ENCODE peak calls at places on chromosome 18, in eight cellular contexts. V is astrocyte of the spinal cord, D is cardiac muscle cell, B is fibroblast of pulmonary artery, X is body of pancreas, Q is mammary epithelial cell, L is choroid plexus epithelial cell, M is BJ. S is an unnamed sample.
A peak's percentile ranks its signal among the peaks of the same experiment; 100 is the strongest.

GRCh38 chr18:29749699-29750098 is 1292.8 kb downstream of the DSC3 start:
- DNase-seq in V (peak; percentile 18), D (peak; percentile 6), B (peak; percentile 38), X (no peak), Q (peak; percentile 60), L (peak; percentile 15), M (peak; percentile 41), S (no peak)

GRCh38 chr18:74436158-74436755 is 20.9 kb downstream of the DIPK1C start:
- DNase-seq in V (no peak), D (no peak), B (peak; percentile 7), X (no peak), Q (no peak), L (no peak), M (no peak), S (no peak)

GRCh38 chr18:48996901-48997463 is 46.2 kb upstream of the SMAD7 start:
- DNase-seq in V (peak; percentile 93), D (no peak), B (peak; percentile 46), X (no peak), Q (peak; percentile 91), L (peak; percentile 93), M (peak; percentile 97), S (no peak)

GRCh38 chr18:905307-905947 is 756 bp downstream of the ADCYAP1 start:
- DNase-seq in V (no peak), D (no peak), B (no peak), X (no peak), Q (no peak), L (no peak), M (no peak), S (no peak)

GRCh38 chr18:10898417-10898974 is 250.9 kb downstream of the PIEZO2 start:
- DNase-seq in V (no peak), D (no peak), B (no peak), X (no peak), Q (no peak), L (no peak), M (no peak), S (no peak)

GRCh38 chr18:712401-713134 is at the start of gene ENOSF1:
- DNase-seq in V (peak; percentile 79), D (peak; percentile 94), B (peak; percentile 86), X (peak; percentile 86), Q (peak; percentile 73), L (peak; percentile 88), M (peak; percentile 9), S (peak; percentile 93)

GRCh38 chr18:4144201-4144600 is 310.9 kb downstream of the DLGAP1 start:
- DNase-seq in V (no peak), D (no peak), B (no peak), X (no peak), Q (no peak), L (no peak), M (no peak), S (no peak)

GRCh38 chr18:59837586-59837985 is 62.2 kb upstream of the PMAIP1 start:
- DNase-seq in V (peak; percentile 66), D (peak; percentile 78), B (peak; percentile 77), X (peak; percentile 43), Q (peak; percentile 64), L (peak; percentile 78), M (no peak), S (peak; percentile 42)

GRCh38 chr18:39571511-39571910 is 2005.9 kb upstream of the CELF4 start:
- DNase-seq in V (peak; percentile 22), D (peak; percentile 54), B (peak; percentile 64), X (no peak), Q (no peak), L (peak; percentile 61), M (no peak), S (no peak)
- TF ChIP-seq CTCF in V (peak; percentile 37), D (peak; percentile 30), B (peak; percentile 43), X (peak; percentile 52), Q (peak; percentile 47), L (peak; percentile 61), M (peak; percentile 43), S (no peak)

GRCh38 chr18:12606592-12607315 is 51.2 kb downstream of the SPIRE1 start:
- DNase-seq in V (peak; percentile 75), D (peak; percentile 64), B (peak; percentile 64), X (no peak), Q (peak; percentile 70), L (peak; percentile 92), M (no peak), S (peak; percentile 47)

GRCh38 chr18:12608292-12608691 is 49.6 kb downstream of the SPIRE1 start:
- DNase-seq in V (peak; percentile 68), D (peak; percentile 56), B (peak; percentile 57), X (no peak), Q (peak; percentile 89), L (peak; percentile 76), M (no peak), S (peak; percentile 25)

GRCh38 chr18:12599543-12599942 is 58.4 kb downstream of the SPIRE1 start:
- DNase-seq in V (no peak), D (no peak), B (no peak), X (peak; percentile 49), Q (peak; percentile 88), L (no peak), M (no peak), S (peak; percentile 39)

GRCh38 chr18:12599966-12600365 is 57.9 kb downstream of the SPIRE1 start:
- DNase-seq in V (no peak), D (no peak), B (no peak), X (no peak), Q (no peak), L (no peak), M (no peak), S (no peak)

GRCh38 chr18:12604445-12605007 is 53.4 kb downstream of the SPIRE1 start:
- DNase-seq in V (no peak), D (no peak), B (no peak), X (no peak), Q (no peak), L (no peak), M (no peak), S (no peak)
- TF ChIP-seq CTCF in V (peak; percentile 18), D (peak; percentile 5), B (no peak), X (no peak), Q (peak; percentile 13), L (peak; percentile 46), M (no peak), S (no peak)

DNA sequence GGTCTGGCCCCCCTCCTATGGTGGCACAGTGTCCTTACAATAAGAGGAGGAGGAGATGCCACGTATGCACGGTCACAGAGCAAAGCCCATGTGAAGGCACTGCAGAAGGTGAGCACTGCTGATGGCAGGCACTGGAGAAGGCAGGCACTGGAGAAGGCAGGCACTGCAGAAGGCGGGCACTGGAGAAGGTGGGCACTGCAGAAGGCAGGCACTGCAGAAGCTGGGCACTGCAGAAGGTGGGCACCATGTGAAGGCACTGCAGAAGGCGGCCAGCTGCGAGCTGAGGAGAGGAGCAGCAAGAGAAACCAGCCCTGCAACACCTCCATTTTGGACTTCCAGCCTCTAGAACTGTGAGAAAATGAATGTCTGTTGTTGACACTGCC is 46.3 kb downstream of the MEX3C start:
- DNase-seq in V (no peak), D (no peak), B (no peak), X (no peak), Q (no peak), L (no peak), M (no peak), S (no peak)
- TF ChIP-seq CTCF in V (no peak), D (no peak), B (no peak), X (no peak), Q (no peak), L (no peak), M (no peak), S (no peak)

GRCh38 chr18:62659698-62660097 is 55.6 kb upstream of the PHLPP1 start:
- DNase-seq in V (no peak), D (no peak), B (no peak), X (no peak), Q (no peak), L (no peak), M (no peak), S (no peak)
- TF ChIP-seq CTCF in V (no peak), D (no peak), B (no peak), X (no peak), Q (no peak), L (no peak), M (no peak), S (no peak)

GRCh38 chr18:12990128-12990485 is 1.1 kb upstream of the CEP192 start:
- DNase-seq in V (no peak), D (no peak), B (no peak), X (no peak), Q (peak; percentile 9), L (peak; percentile 3), M (no peak), S (no peak)

GRCh38 chr18:12990662-12990976 is 543 bp upstream of the CEP192 start:
- DNase-seq in V (no peak), D (no peak), B (no peak), X (no peak), Q (no peak), L (no peak), M (no peak), S (no peak)

GRCh38 chr18:12991839-12992216 is 666 bp downstream of the CEP192 start:
- DNase-seq in V (no peak), D (no peak), B (peak; percentile 26), X (no peak), Q (no peak), L (peak; percentile 40), M (no peak), S (no peak)

GRCh38 chr18:12989397-12990127 is 1.6 kb upstream of the CEP192 start:
- DNase-seq in V (no peak), D (no peak), B (no peak), X (no peak), Q (no peak), L (no peak), M (no peak), S (no peak)

DNA sequence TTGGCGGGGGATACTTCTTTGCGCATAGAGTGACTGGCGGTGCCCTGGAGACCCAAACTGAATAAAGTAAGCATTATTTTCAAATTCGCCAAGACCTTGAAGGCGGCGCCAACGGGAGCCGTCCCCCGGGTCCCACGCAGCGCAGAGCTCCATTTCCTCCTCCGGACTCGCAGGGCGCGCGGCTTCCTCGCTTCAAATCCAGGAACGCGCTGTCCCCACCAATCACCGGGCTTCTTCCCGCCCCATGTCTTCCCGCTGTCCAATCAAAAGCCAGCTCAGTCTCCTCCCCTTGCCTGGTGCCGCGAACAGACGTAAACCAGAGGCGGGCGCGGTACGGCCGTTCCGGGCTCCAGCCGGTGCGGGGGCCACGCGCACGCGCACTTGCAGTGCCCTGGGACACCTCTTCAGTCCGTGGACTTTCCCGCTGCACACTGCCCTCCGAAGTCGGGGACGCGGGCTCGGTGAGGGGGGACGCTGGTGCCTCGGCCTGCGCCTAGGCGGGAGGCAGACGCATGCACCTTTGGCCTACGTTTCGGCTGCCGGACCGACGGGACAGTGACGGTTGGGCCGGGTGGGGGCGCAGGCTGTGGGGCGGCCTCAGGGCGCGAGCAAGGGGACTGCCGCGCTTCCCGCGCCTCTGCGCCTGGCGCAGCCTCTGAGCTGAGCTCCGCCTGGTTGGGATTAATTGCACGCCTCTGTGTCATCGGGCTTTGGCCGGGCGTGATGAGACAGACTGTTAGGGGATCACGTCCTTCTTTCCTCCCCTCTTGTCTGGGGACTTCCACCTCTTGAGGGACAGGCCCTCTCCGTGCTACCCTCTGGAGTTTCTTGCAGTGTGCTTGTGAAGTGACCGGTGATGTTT is at the start of gene CEP192:
- DNase-seq in V (peak; percentile 99), D (peak; percentile 99), B (peak; percentile 99), X (peak; percentile 98), Q (peak; percentile 98), L (peak; percentile 99), M (peak; percentile 90), S (peak; percentile 98)
- TF ChIP-seq CTCF in V (no peak), D (peak; percentile 9), B (no peak), X (no peak), Q (peak; percentile 16), L (no peak), M (no peak), S (no peak)

GRCh38 chr18:79129120-79129519 is 59.9 kb downstream of the ATP9B start:
- DNase-seq in V (no peak), D (no peak), B (no peak), X (no peak), Q (no peak), L (no peak), M (no peak), S (no peak)
- TF ChIP-seq CTCF in V (no peak), D (no peak), B (no peak), X (no peak), Q (no peak), L (no peak), M (no peak), S (no peak)

S was measured in RWPE1.